ENCODE peak calls at places on chromosomes 3 and 15, in five cellular contexts. P, J, W, N and Y are unnamed samples.

GRCh38 chr3:12347301-12347700 is 58.4 kb downstream of the PPARG start:
- DNase-seq in P (no peak), J (no peak), W (no peak), N (no peak), Y (no peak)

GRCh38 chr15:73746883-73747282 is 6.3 kb downstream of the INSYN1 start:
- DNase-seq in P (no peak), J (no peak), W (peak), N (no peak), Y (no peak)

GRCh38 chr3:32961189-32961715 is 9.8 kb downstream of the CCR4 start:
- DNase-seq in P (no peak), J (no peak), W (no peak), N (no peak), Y (no peak)

GRCh38 chr3:113521981-113522380 is 7.0 kb upstream of the SPICE1 start:
- DNase-seq in P (no peak), J (no peak), W (no peak), N (no peak), Y (no peak)

GRCh38 chr3:128080323-128080898 is 28.2 kb downstream of the SEC61A1 start:
- DNase-seq in P (no peak), J (no peak), W (peak), N (no peak), Y (no peak)

GRCh38 chr15:27842526-27842925 is 256.6 kb downstream of the OCA2 start:
- DNase-seq in P (no peak), J (no peak), W (peak), N (no peak), Y (no peak)

GRCh38 chr15:74531144-74531811 is 9.7 kb upstream of the ARID3B start:
- DNase-seq in P (no peak), J (no peak), W (no peak), N (no peak), Y (no peak)

GRCh38 chr3:155497930-155498647 is 204.6 kb upstream of the STRIT1 start:
- DNase-seq in P (no peak), J (no peak), W (peak), N (no peak), Y (no peak)

GRCh38 chr3:19934098-19934566 is at the start of gene EFHB:
- DNase-seq in P (no peak), J (no peak), W (no peak), N (no peak), Y (no peak)

GRCh38 chr15:58748787-58749531 is 548 bp downstream of the ADAM10 start:
- DNase-seq in P (peak), J (peak), W (no peak), N (peak), Y (peak)

GRCh38 chr3:42544492-42545283 is 37.1 kb downstream of the SEC22C start:
- DNase-seq in P (no peak), J (peak), W (no peak), N (no peak), Y (no peak)

GRCh38 chr3:94249491-94250079 is 186.7 kb downstream of the NSUN3 start:
- DNase-seq in P (peak), J (peak), W (peak), N (peak), Y (no peak)

GRCh38 chr15:38860682-38861081 is 296.1 kb upstream of the RASGRP1 start:
- DNase-seq in P (no peak), J (no peak), W (no peak), N (no peak), Y (no peak)

GRCh38 chr3:98763814-98764691 is 913 bp downstream of the ST3GAL6 start:
- DNase-seq in P (no peak), J (no peak), W (no peak), N (no peak), Y (no peak)

GRCh38 chr3:45367451-45367850 is 20.9 kb upstream of the LARS2 start:
- DNase-seq in P (no peak), J (no peak), W (peak), N (no peak), Y (no peak)

GRCh38 chr15:67107014-67107812 is 41.8 kb downstream of the SMAD3 start:
- DNase-seq in P (no peak), J (no peak), W (peak), N (no peak), Y (no peak)

GRCh38 chr15:65395567-65396185 is 17.9 kb upstream of the IGDCC3 start:
- DNase-seq in P (no peak), J (no peak), W (no peak), N (no peak), Y (no peak)

GRCh38 chr15:71800835-71801745 is 9.3 kb upstream of the NR2E3 start:
- DNase-seq in P (no peak), J (peak), W (no peak), N (no peak), Y (no peak)

GRCh38 chr3:61612211-61612995 is 51.0 kb downstream of the PTPRG start:
- DNase-seq in P (no peak), J (no peak), W (no peak), N (no peak), Y (no peak)

GRCh38 chr3:143763568-143764162 is 84.6 kb downstream of the SLC9A9 start:
- DNase-seq in P (no peak), J (no peak), W (no peak), N (no peak), Y (no peak)

GRCh38 chr15:45050587-45050986 is 27.6 kb downstream of the SORD start:
- DNase-seq in P (no peak), J (no peak), W (no peak), N (no peak), Y (no peak)

GRCh38 chr15:74889390-74889881 is 406 bp upstream of the MPI start:
- DNase-seq in P (no peak), J (peak), W (no peak), N (no peak), Y (no peak)

GRCh38 chr3:13069495-13069894 is 3.7 kb downstream of the IQSEC1 start:
- DNase-seq in P (no peak), J (no peak), W (no peak), N (no peak), Y (peak)

GRCh38 chr3:114392831-114393230 is 99.0 kb downstream of the TIGIT start:
- DNase-seq in P (no peak), J (no peak), W (no peak), N (no peak), Y (no peak)

GRCh38 chr3:10505791-10506585 is 602 bp upstream of the ATP2B2 start:
- DNase-seq in P (no peak), J (no peak), W (no peak), N (no peak), Y (no peak)

GRCh38 chr3:183515968-183516851 is 39.3 kb downstream of the KLHL6 start:
- DNase-seq in P (peak), J (no peak), W (no peak), N (peak), Y (peak)

GRCh38 chr15:93617443-93617842 is 528.4 kb upstream of the RGMA start:
- DNase-seq in P (no peak), J (no peak), W (no peak), N (no peak), Y (no peak)

GRCh38 chr15:48796521-48796920 is 14.3 kb downstream of the CEP152 start:
- DNase-seq in P (no peak), J (no peak), W (no peak), N (no peak), Y (no peak)